ENCODE peak calls at places on chromosomes 16 and 17, in ten cellular contexts. B is fibroblast of lung; E is Peyer's patch; W is left ventricle myocardium inferior; Q is OCI-LY7; D is CD8-positive, alpha-beta memory T cell; Y is sigmoid colon; M is adrenal gland; A is neuronal stem cell; O is heart left ventricle. I is an unnamed sample. For H3K4me1 and H3K9me3, the result is how much of the 10 kb centered on the place peaks cover.

GRCh38 chr17:9185688-9186289 is 164.5 kb downstream of the NTN1 start:
- DNase-seq in B (no peak), Q (no peak), M (no peak), A (no peak), Y (no peak), D (no peak), O (no peak), E (no peak), W (no peak), I (no peak)

GRCh38 chr16:31561698-31562233 is 34.1 kb downstream of the AHSP start:
- DNase-seq in E (no peak), B (no peak), Q (no peak), W (no peak), A (no peak), M (no peak), Y (no peak), O (no peak), D (no peak), I (no peak)

GRCh38 chr16:87809150-87809902 is 43.5 kb upstream of the KLHDC4 start:
- DNase-seq in B (peak), M (no peak), Q (peak), W (no peak), O (no peak), E (peak), Y (no peak), D (no peak), A (no peak), I (no peak)

GRCh38 chr16:2056681-2057407 is 9.1 kb downstream of the TSC2 start:
- DNase-seq in B (no peak), D (no peak), E (no peak), Q (no peak), O (no peak), Y (no peak), W (no peak), A (no peak), M (no peak), I (no peak)

GRCh38 chr17:75817571-75817970 is 26.6 kb downstream of the UNC13D start:
- DNase-seq in E (no peak), Q (no peak), Y (no peak), A (no peak), D (no peak), O (peak), W (no peak), M (no peak), B (no peak), I (no peak)

GRCh38 chr17:45149037-45149668 is 878 bp downstream of the HEXIM1 start:
- DNase-seq in O (peak), M (peak), Q (peak), W (peak), D (peak), B (peak), E (peak), A (peak), Y (peak), I (peak)

GRCh38 chr16:60041671-60042070 is 1307.6 kb upstream of the GOT2 start:
- DNase-seq in O (no peak), B (no peak), W (no peak), E (no peak), A (no peak), Q (no peak), Y (no peak), M (no peak), D (no peak), I (no peak)

GRCh38 chr16:80993293-80993691 is 13.4 kb downstream of the CMC2 start:
- DNase-seq in W (no peak), M (peak), O (no peak), D (no peak), Y (no peak), B (peak), A (no peak), E (no peak), Q (no peak), I (no peak)

GRCh38 chr17:41539071-41539492 is 11.0 kb upstream of the KRT19 start:
- DNase-seq in A (no peak), Q (no peak), D (no peak), B (no peak), Y (no peak), E (no peak), M (no peak), W (no peak), O (peak), I (no peak)

GRCh38 chr17:655618-656017 is 59.0 kb downstream of the VPS53 start:
- DNase-seq in O (no peak), Y (no peak), M (no peak), E (no peak), D (no peak), A (no peak), W (no peak), Q (no peak), B (no peak), I (no peak)

GRCh38 chr17:37671813-37672544 is 28.7 kb upstream of the DDX52 start:
- DNase-seq in M (no peak), W (no peak), E (no peak), O (no peak), A (no peak), Q (no peak), Y (no peak), D (no peak), B (peak), I (no peak)

GRCh38 chr17:29593546-29594440 is 861 bp downstream of the ANKRD13B start:
- DNase-seq in Y (peak), W (no peak), B (no peak), D (no peak), M (peak), Q (peak), O (peak), A (no peak), E (no peak), I (no peak)

GRCh38 chr17:74785096-74785980 is 9.2 kb upstream of the NAT9 start:
- DNase-seq in W (no peak), A (no peak), O (no peak), Y (no peak), M (no peak), E (no peak), B (no peak), Q (no peak), D (no peak), I (no peak)

GRCh38 chr17:4600563-4600962 is 16.2 kb downstream of the SMTNL2 start:
- DNase-seq in Y (no peak), M (no peak), W (peak), D (no peak), B (no peak), A (no peak), O (no peak), E (no peak), Q (no peak), I (no peak)
- H3K27ac ChIP-seq in Y (peak), M (no peak), W (peak), D (no peak), B (no peak), A (peak), O (peak), E (peak), Q (no peak), I (no peak)

DNA sequence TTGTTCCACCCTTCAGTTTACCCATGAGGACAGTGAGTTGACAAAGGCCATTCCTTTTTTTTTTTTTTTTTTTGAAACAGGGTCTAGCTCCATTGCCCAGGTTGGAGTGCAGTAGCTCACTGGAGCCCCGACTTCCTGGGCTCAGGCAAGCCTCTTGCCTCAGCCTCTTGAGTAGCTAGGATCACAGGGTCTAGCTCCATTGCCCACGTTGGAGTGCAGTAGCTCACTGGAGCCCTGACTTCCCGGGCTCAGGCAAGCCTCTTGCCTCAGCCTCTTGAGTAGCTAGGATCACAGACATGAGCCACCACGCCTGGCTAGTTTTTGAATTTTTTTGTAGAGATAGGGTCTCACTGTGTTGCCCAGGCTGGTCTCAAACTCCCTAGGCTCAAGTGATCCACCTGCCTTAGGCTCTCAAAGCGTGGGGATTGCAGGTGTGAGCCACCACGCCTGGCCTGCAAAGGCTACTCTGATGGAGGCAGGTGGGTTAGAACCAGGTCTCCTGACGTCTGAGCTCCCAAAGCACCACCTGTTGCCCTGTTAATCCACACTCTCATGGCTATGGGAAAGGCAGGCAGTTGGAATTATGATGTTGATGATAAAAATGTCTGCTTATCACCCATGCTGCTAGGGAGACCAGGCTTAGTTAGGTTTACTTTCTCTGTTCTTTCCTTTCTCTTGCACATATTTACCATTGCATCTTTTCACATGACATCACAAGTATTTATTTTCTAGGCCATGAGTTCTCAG is 65.2 kb downstream of the KSR1 start:
- DNase-seq in B (no peak), D (no peak), Y (no peak), W (no peak), M (no peak), E (no peak), O (no peak), A (no peak), Q (no peak), I (no peak)
- H3K4me1 ChIP-seq in B (under half), D (under half), Y (under half), W (under half), M (under half), E (under half), O (under half), A (under half), Q (under half), I (under half)

GRCh38 chr17:80477647-80478478 is 1.5 kb upstream of the NPTX1 start:
- DNase-seq in O (no peak), M (no peak), Y (peak), E (no peak), W (no peak), D (no peak), B (peak), A (no peak), Q (no peak), I (no peak)
- H3K9me3 ChIP-seq in O (under half), M (under half), Y (under half), E (under half), W (under half), D (under half), B (under half), A (under half), Q (under half), I (under half)

GRCh38 chr16:25257956-25258855 is 561 bp upstream of the ZKSCAN2 start:
- DNase-seq in Q (peak), D (peak), M (peak), Y (peak), O (no peak), A (no peak), E (peak), W (peak), B (peak), I (no peak)

GRCh38 chr16:25257504-25257955 is at the start of gene ZKSCAN2:
- DNase-seq in E (peak), D (peak), B (peak), Q (peak), Y (peak), O (peak), A (peak), M (peak), W (peak), I (peak)

GRCh38 chr16:25260416-25260815 is 2.8 kb upstream of the ZKSCAN2 start:
- DNase-seq in Q (no peak), D (no peak), W (no peak), Y (no peak), O (no peak), E (no peak), B (peak), A (no peak), M (no peak), I (no peak)

GRCh38 chr16:25258856-25259179 is 1.2 kb upstream of the ZKSCAN2 start:
- DNase-seq in A (no peak), M (no peak), B (no peak), E (no peak), Q (peak), D (peak), Y (no peak), W (no peak), O (no peak), I (no peak)

GRCh38 chr16:25256821-25257503 is 683 bp downstream of the ZKSCAN2 start:
- DNase-seq in W (no peak), B (peak), M (peak), D (no peak), E (no peak), A (no peak), Y (no peak), Q (peak), O (no peak), I (peak)
- H3K27ac ChIP-seq in W (peak), B (peak), M (no peak), D (peak), E (peak), A (peak), Y (peak), Q (peak), O (peak), I (peak)

GRCh38 chr16:23561586-23561985 is 4.1 kb downstream of the UBFD1 start:
- DNase-seq in D (no peak), Y (no peak), A (no peak), E (no peak), W (no peak), Q (no peak), M (no peak), O (no peak), B (no peak), I (no peak)

GRCh38 chr16:23562505-23562904 is 5.0 kb downstream of the UBFD1 start:
- DNase-seq in W (no peak), O (no peak), D (no peak), M (no peak), E (no peak), B (no peak), A (no peak), Q (no peak), Y (no peak), I (no peak)

GRCh38 chr16:23554536-23554935 is 2.6 kb downstream of the EARS2 start:
- DNase-seq in Y (no peak), W (no peak), A (no peak), M (no peak), E (no peak), B (no peak), Q (peak), D (no peak), O (no peak), I (no peak)

GRCh38 chr16:23556881-23557778 is at the start of the genes EARS2 and UBFD1:
- DNase-seq in B (peak), Y (peak), E (peak), A (peak), Q (peak), W (peak), M (peak), D (peak), O (peak), I (peak)

DNA sequence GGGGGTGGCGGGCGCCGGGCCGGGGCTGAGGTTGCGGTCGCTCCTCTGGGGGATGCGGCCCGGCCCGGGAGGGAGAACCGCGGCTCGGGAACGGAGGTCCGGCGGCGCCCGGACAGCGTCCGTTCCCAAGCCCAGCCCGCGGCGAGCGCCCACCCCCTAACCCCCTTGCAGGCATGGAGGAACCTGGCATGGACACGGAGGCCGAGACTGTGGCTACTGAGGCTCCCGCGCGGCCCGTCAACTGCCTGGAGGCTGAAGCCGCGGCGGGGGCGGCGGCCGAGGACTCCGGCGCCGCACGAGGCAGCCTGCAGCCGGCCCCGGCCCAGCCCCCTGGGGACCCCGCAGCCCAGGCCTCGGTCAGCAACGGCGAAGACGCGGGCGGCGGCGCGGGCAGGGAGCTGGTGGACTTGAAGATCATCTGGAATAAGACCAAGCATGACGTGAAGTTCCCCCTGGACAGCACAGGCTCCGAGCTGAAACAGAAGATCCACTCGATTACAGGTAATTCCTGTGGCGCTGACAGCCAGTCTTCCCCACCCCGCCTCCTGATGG is 328 bp downstream of the UBFD1 start:
- DNase-seq in D (peak), O (no peak), Q (no peak), B (peak), M (peak), E (no peak), A (no peak), Y (peak), W (no peak), I (no peak)
- H3K4me1 ChIP-seq in D (under half), O (under half), Q (under half), B (under half), M (under half), E (under half), A (under half), Y (under half), W (under half), I (under half)